ENCODE peak calls at places on chromosome 13, in eight cellular contexts. Y is endothelial cell of umbilical vein, E is esophagus squamous epithelium, U is A549, I is adrenal gland, W is HepG2, X is stomach, G is GM12878. H is an unnamed sample.
A peak's percentile ranks its signal among the peaks of the same experiment; 100 is the strongest.

GRCh38 chr13:106163426-106163825 is 372.0 kb downstream of the EFNB2 start:
- DNase-seq in I (no peak), W (no peak), U (no peak), X (no peak), G (no peak), E (no peak), Y (peak; percentile 49), H (no peak)

GRCh38 chr13:73065665-73066350 is 7.0 kb downstream of the KLF5 start:
- DNase-seq in U (no peak), Y (no peak), X (no peak), E (no peak), W (no peak), I (no peak), G (no peak), H (peak; percentile 25)

GRCh38 chr13:20190481-20191310 is 2.0 kb downstream of the GJB2 start:
- DNase-seq in G (no peak), E (no peak), W (no peak), X (no peak), I (no peak), U (no peak), Y (no peak), H (no peak)

GRCh38 chr13:106815545-106815944 is 247.6 kb upstream of the ARGLU1 start:
- DNase-seq in W (no peak), Y (no peak), I (no peak), E (no peak), U (no peak), G (no peak), X (no peak), H (no peak)

GRCh38 chr13:77465595-77466195 is 69.8 kb upstream of the SCEL start:
- DNase-seq in I (no peak), U (no peak), X (no peak), G (no peak), Y (no peak), E (no peak), W (no peak), H (no peak)

GRCh38 chr13:23504188-23504587 is 66.0 kb upstream of the TNFRSF19 start:
- DNase-seq in G (no peak), I (no peak), U (no peak), Y (no peak), E (no peak), X (no peak), W (no peak), H (no peak)

GRCh38 chr13:19587635-19588300 is 26.4 kb upstream of the TPTE2 start:
- DNase-seq in G (no peak), X (no peak), W (peak; percentile 70), Y (peak; percentile 51), E (no peak), U (peak; percentile 74), I (no peak), H (peak; percentile 26)

GRCh38 chr13:70043685-70044084 is 63.9 kb upstream of the ATXN8OS start:
- DNase-seq in X (no peak), E (no peak), U (no peak), Y (no peak), G (peak; percentile 4), I (no peak), W (no peak), H (no peak)

GRCh38 chr13:43720780-43721397 is 65.9 kb downstream of the ENOX1 start:
- DNase-seq in W (no peak), Y (no peak), U (peak; percentile 4), I (no peak), E (no peak), X (no peak), G (no peak), H (no peak)

GRCh38 chr13:91621161-91621560 is 222.7 kb downstream of the GPC5 start:
- DNase-seq in E (no peak), U (no peak), W (no peak), I (no peak), X (no peak), Y (no peak), G (no peak), H (no peak)

GRCh38 chr13:97434417-97435296 is 688 bp downstream of the RAP2A start:
- DNase-seq in I (peak; percentile 73), Y (peak; percentile 59), X (peak; percentile 37), G (no peak), U (peak; percentile 31), E (peak; percentile 25), W (no peak), H (peak; percentile 43)

GRCh38 chr13:113009743-113010509 is 40.9 kb downstream of the MCF2L start:
- DNase-seq in E (no peak), G (no peak), U (no peak), X (no peak), W (peak; percentile 98), I (peak; percentile 88), Y (no peak), H (no peak)

GRCh38 chr13:92838786-92839185 is 387.8 kb upstream of the GPC6 start:
- DNase-seq in W (peak; percentile 4), X (no peak), I (no peak), U (peak; percentile 0), G (no peak), E (no peak), Y (no peak), H (no peak)

GRCh38 chr13:45367995-45368394 is 27.0 kb upstream of the TPT1 start:
- DNase-seq in Y (no peak), W (no peak), I (no peak), G (no peak), U (no peak), X (no peak), E (no peak), H (no peak)

GRCh38 chr13:98521876-98522275 is 55.0 kb downstream of the STK24 start:
- DNase-seq in I (no peak), X (no peak), U (no peak), G (no peak), Y (no peak), W (no peak), E (no peak), H (no peak)
- H3K27ac ChIP-seq in I (no peak overlapping the region), X (no peak overlapping the region), U (no peak overlapping the region), G (no peak overlapping the region), Y (no peak overlapping the region), W (no peak overlapping the region), E (no peak overlapping the region), H (peak overlapping the region; percentile 61)

GRCh38 chr13:27973956-27974662 is 5.0 kb upstream of the CDX2 start:
- DNase-seq in I (no peak), E (no peak), G (no peak), U (no peak), Y (no peak), W (no peak), X (peak; percentile 11), H (no peak)

GRCh38 chr13:27971236-27971645 is 2.1 kb upstream of the CDX2 start:
- DNase-seq in X (peak; percentile 22), G (no peak), I (no peak), W (no peak), E (no peak), U (no peak), Y (no peak), H (no peak)

GRCh38 chr13:27971776-27972618 is 2.9 kb upstream of the CDX2 start:
- DNase-seq in U (no peak), I (no peak), E (no peak), W (no peak), Y (no peak), X (peak; percentile 8), G (no peak), H (no peak)

GRCh38 chr13:27972619-27972877 is 3.4 kb upstream of the CDX2 start:
- DNase-seq in I (no peak), Y (no peak), U (no peak), W (no peak), X (peak; percentile 1), G (no peak), E (no peak), H (no peak)

GRCh38 chr13:27973291-27973690 is 4.2 kb upstream of the CDX2 start:
- DNase-seq in U (no peak), X (peak; percentile 19), I (no peak), Y (no peak), E (no peak), W (no peak), G (no peak), H (no peak)
- TF ChIP-seq POLR2A in U (no peak), X (no peak), I (no peak), Y (no peak), E (no peak), W (no peak), G (no peak), H (no peak)

GRCh38 chr13:34143637-34144036 is 325.7 kb downstream of the RFC3 start:
- DNase-seq in G (no peak), U (no peak), Y (no peak), X (no peak), I (no peak), W (no peak), E (no peak), H (no peak)
- TF ChIP-seq CTCF in G (no peak), U (no peak), Y (no peak), X (no peak), I (no peak), W (no peak), E (no peak), H (no peak)

GRCh38 chr13:29750178-29750530 is 100.3 kb downstream of the UBL3 start:
- DNase-seq in U (no peak), Y (no peak), G (no peak), E (no peak), W (no peak), X (no peak), I (no peak), H (no peak)
- H3K27ac ChIP-seq in U (no peak overlapping the region), Y (no peak overlapping the region), G (no peak overlapping the region), E (no peak overlapping the region), W (no peak overlapping the region), X (no peak overlapping the region), I (no peak overlapping the region), H (no peak overlapping the region)

GRCh38 chr13:41308241-41308640 is 2.8 kb upstream of the NAA16 start:
- DNase-seq in G (no peak), I (no peak), E (no peak), U (no peak), X (no peak), Y (no peak), W (no peak), H (no peak)

GRCh38 chr13:41313117-41313516 is 2.0 kb downstream of the NAA16 start:
- DNase-seq in X (no peak), I (no peak), G (no peak), U (no peak), W (no peak), E (no peak), Y (no peak), H (no peak)

GRCh38 chr13:41313659-41314197 is 2.7 kb downstream of the NAA16 start:
- DNase-seq in E (no peak), G (no peak), W (no peak), I (no peak), X (no peak), Y (no peak), U (no peak), H (no peak)

GRCh38 chr13:41311607-41312500 is 787 bp downstream of the NAA16 start:
- DNase-seq in Y (peak; percentile 78), E (no peak), U (peak; percentile 6), I (peak; percentile 71), W (peak; percentile 7), X (peak; percentile 49), G (no peak), H (peak; percentile 77)

GRCh38 chr13:41310963-41311606 is at the start of gene NAA16:
- DNase-seq in W (peak; percentile 72), X (peak; percentile 88), E (peak; percentile 47), I (peak; percentile 96), G (peak; percentile 76), U (peak; percentile 85), Y (peak; percentile 93), H (peak; percentile 90)
- TF ChIP-seq POLR2A in W (peak; percentile 88), X (no peak), E (peak; percentile 78), I (peak; percentile 72), G (peak; percentile 85), U (peak; percentile 72), Y (peak; percentile 84), H (peak; percentile 88)

GRCh38 chr13:37602743-37603381 is 4.3 kb upstream of the POSTN start:
- DNase-seq in W (peak; percentile 5), G (no peak), U (no peak), Y (peak; percentile 55), I (no peak), X (no peak), E (no peak), H (no peak)

GRCh38 chr13:37608750-37609339 is 10.3 kb upstream of the POSTN start:
- DNase-seq in W (no peak), X (no peak), I (no peak), U (no peak), G (no peak), Y (peak; percentile 24), E (no peak), H (no peak)
- TF ChIP-seq CTCF in W (no peak), X (peak; percentile 32), I (peak; percentile 38), U (peak; percentile 19), G (no peak), Y (peak; percentile 29), E (no peak), H (peak; percentile 25)

H was measured in body of pancreas.